ENCODE peak calls at places on chromosomes 3 and 15, in four cellular contexts. E, K, P and C are unnamed samples.

GRCh38 chr15:59991919-59992318 is 12.2 kb upstream of the FOXB1 start:
- DNase-seq in P (no peak), K (no peak), E (no peak), C (no peak)

GRCh38 chr15:100263721-100264455 is 77.9 kb downstream of the ADAMTS17 start:
- DNase-seq in P (no peak), K (no peak), E (no peak), C (no peak)

GRCh38 chr15:45091581-45091980 is 22.4 kb downstream of the DUOX2 start:
- DNase-seq in K (no peak), E (no peak), P (no peak), C (no peak)

GRCh38 chr3:196143708-196144382 is 62.0 kb upstream of the TFRC start:
- DNase-seq in E (no peak), K (no peak), P (no peak), C (no peak)

GRCh38 chr15:76776480-76776879 is 128.7 kb downstream of the SCAPER start:
- DNase-seq in K (no peak), P (no peak), E (no peak), C (no peak)

GRCh38 chr15:63856711-63857458 is 23.1 kb upstream of the HERC1 start:
- DNase-seq in P (no peak), E (peak), K (no peak), C (no peak)

GRCh38 chr15:99438691-99439523 is 126.9 kb upstream of the MEF2A start:
- DNase-seq in K (no peak), E (no peak), P (no peak), C (no peak)

GRCh38 chr3:147361671-147362420 is 44.5 kb downstream of the ZIC4 start:
- DNase-seq in P (no peak), E (no peak), K (no peak), C (no peak)

GRCh38 chr3:50267280-50267913 is 1.6 kb upstream of the SEMA3B start:
- DNase-seq in K (no peak), E (no peak), P (no peak), C (no peak)

GRCh38 chr15:72229076-72229946 is 1.7 kb downstream of the PKM start:
- DNase-seq in K (no peak), P (no peak), E (no peak), C (no peak)